ENCODE peak calls at places on chromosomes 7 and 10, in seven cellular contexts. Q is type B pancreatic cell, L is heart right ventricle, U is transverse colon, C is mesenchymal stem cell, N is neuronal stem cell, S is Daoy. Y is an unnamed sample.

GRCh38 chr7:128215739-128216138 is 25.3 kb upstream of the LEP start:
- DNase-seq in Q (no peak), C (no peak), N (no peak), S (no peak), U (no peak), L (no peak), Y (no peak)

GRCh38 chr10:6297951-6298381 is 95.2 kb downstream of the PFKFB3 start:
- DNase-seq in U (peak), C (peak), S (no peak), N (no peak), L (no peak), Q (no peak), Y (peak)

GRCh38 chr7:55174456-55174855 is 155.6 kb downstream of the EGFR start:
- DNase-seq in N (no peak), U (no peak), L (no peak), S (no peak), Q (no peak), C (no peak), Y (no peak)

GRCh38 chr10:116044722-116045374 is 228.2 kb downstream of the GFRA1 start:
- DNase-seq in U (no peak), N (no peak), L (peak), S (no peak), Q (no peak), C (peak), Y (no peak)

GRCh38 chr7:107506683-107507339 is 37.0 kb downstream of the GPR22 start:
- DNase-seq in S (peak), L (no peak), Q (no peak), N (no peak), C (no peak), U (peak), Y (peak)

GRCh38 chr10:3872700-3873099 is 87.7 kb upstream of the KLF6 start:
- DNase-seq in C (no peak), L (no peak), U (no peak), S (no peak), N (no peak), Q (no peak), Y (no peak)

GRCh38 chr10:124701435-124701834 is 42.7 kb downstream of the FAM53B start:
- DNase-seq in Q (no peak), C (peak), L (peak), U (peak), S (no peak), N (no peak), Y (peak)

GRCh38 chr7:139663608-139664177 is 114.1 kb downstream of the HIPK2 start:
- DNase-seq in N (no peak), L (no peak), Q (no peak), U (no peak), C (no peak), S (no peak), Y (no peak)

GRCh38 chr10:97689637-97690036 is 2.6 kb upstream of the AVPI1 start:
- DNase-seq in N (no peak), L (no peak), S (peak), C (peak), U (no peak), Q (no peak), Y (no peak)

GRCh38 chr7:144869072-144869471 is 33.2 kb upstream of the TPK1 start:
- DNase-seq in S (peak), C (no peak), Q (no peak), L (no peak), U (no peak), N (no peak), Y (no peak)

GRCh38 chr10:77877461-77878344 is 48.9 kb downstream of the DLG5 start:
- DNase-seq in U (peak), S (peak), L (peak), Q (no peak), N (peak), C (peak), Y (no peak)

GRCh38 chr7:17849504-17849903 is 90.8 kb downstream of the SNX13 start:
- DNase-seq in Q (no peak), U (no peak), S (peak), N (no peak), C (peak), L (no peak), Y (no peak)

GRCh38 chr7:18041202-18041601 is 13.6 kb upstream of the PRPS1L1 start:
- DNase-seq in L (no peak), U (no peak), S (no peak), Q (no peak), C (peak), N (no peak), Y (no peak)

GRCh38 chr10:17783751-17784150 is 25.4 kb upstream of the MRC1 start:
- DNase-seq in C (no peak), N (no peak), U (no peak), L (no peak), Q (no peak), S (no peak), Y (no peak)

GRCh38 chr10:29471483-29471859 is 163.3 kb downstream of the SVIL start:
- DNase-seq in N (no peak), L (no peak), S (peak), Q (no peak), U (no peak), C (peak), Y (no peak)

GRCh38 chr7:101728128-101728527 is 89.3 kb upstream of the CUX1 start:
- DNase-seq in C (no peak), N (no peak), L (no peak), U (no peak), S (peak), Q (no peak), Y (no peak)

GRCh38 chr7:97499204-97499603 is 232.7 kb upstream of the TAC1 start:
- DNase-seq in Q (no peak), C (no peak), S (peak), N (peak), U (peak), L (no peak), Y (no peak)

GRCh38 chr7:107691713-107692112 is 31.1 kb downstream of the SLC26A4 start:
- DNase-seq in C (no peak), U (no peak), N (no peak), S (peak), L (no peak), Q (no peak), Y (no peak)

GRCh38 chr10:78600740-78601139 is 468.0 kb upstream of the ZMIZ1 start:
- DNase-seq in C (peak), S (peak), U (peak), Q (no peak), N (no peak), L (no peak), Y (no peak)

GRCh38 chr7:44194069-44194468 is 4.8 kb upstream of the GCK start:
- DNase-seq in N (no peak), C (peak), U (no peak), L (no peak), Q (no peak), S (peak), Y (no peak)

GRCh38 chr10:122931088-122931958 is 20.9 kb downstream of the FAM24A start:
- DNase-seq in Q (no peak), U (no peak), N (no peak), L (no peak), C (no peak), S (no peak), Y (no peak)

GRCh38 chr10:42475168-42476098 is 162.9 kb downstream of the ZNF33B start:
- DNase-seq in Q (no peak), U (no peak), L (peak), C (no peak), S (peak), N (no peak), Y (no peak)

GRCh38 chr7:125427676-125428075 is 498.1 kb upstream of the POT1 start:
- DNase-seq in U (no peak), Q (no peak), L (no peak), C (no peak), N (no peak), S (no peak), Y (no peak)

GRCh38 chr7:80284848-80285247 is 150.2 kb downstream of the GNAI1 start:
- DNase-seq in S (peak), N (no peak), C (peak), L (no peak), U (no peak), Q (no peak), Y (no peak)

GRCh38 chr10:105063796-105064195 is 422.7 kb downstream of the SORCS3 start:
- DNase-seq in C (no peak), N (peak), L (peak), S (no peak), Q (no peak), U (peak), Y (no peak)

GRCh38 chr10:30435068-30435422 is 1.1 kb downstream of the MAP3K8 start:
- DNase-seq in C (peak), L (no peak), U (peak), S (peak), Q (no peak), N (no peak), Y (peak)

GRCh38 chr7:149870701-149871483 is 2.9 kb upstream of the ATP6V0E2 start:
- DNase-seq in L (no peak), Q (no peak), C (no peak), N (no peak), U (no peak), S (no peak), Y (no peak)

GRCh38 chr7:26081627-26082026 is 70.4 kb upstream of the NFE2L3 start:
- DNase-seq in Q (no peak), N (no peak), C (no peak), U (peak), L (no peak), S (peak), Y (peak)

GRCh38 chr7:121395494-121395960 is 581 bp downstream of the FAM3C start:
- DNase-seq in L (no peak), N (no peak), Q (no peak), C (peak), U (peak), S (peak), Y (peak)

GRCh38 chr10:44180321-44181154 is 204.4 kb downstream of the CXCL12 start:
- DNase-seq in L (no peak), N (no peak), U (no peak), Q (peak), S (peak), C (peak), Y (peak)

GRCh38 chr7:18610331-18610948 is 114.9 kb downstream of the HDAC9 start:
- DNase-seq in L (no peak), Q (no peak), S (peak), N (peak), C (peak), U (no peak), Y (no peak)

GRCh38 chr10:108086502-108086901 is 922.0 kb upstream of the SORCS1 start:
- DNase-seq in Q (no peak), L (no peak), C (no peak), U (no peak), S (no peak), N (no peak), Y (no peak)

GRCh38 chr10:89741126-89741762 is 39.9 kb downstream of the KIF20B start:
- DNase-seq in N (no peak), L (no peak), U (no peak), C (no peak), Q (no peak), S (no peak), Y (no peak)

GRCh38 chr10:119362122-119362521 is 154.8 kb downstream of the GRK5 start:
- DNase-seq in L (no peak), Q (no peak), C (peak), U (no peak), N (no peak), S (no peak), Y (no peak)

GRCh38 chr7:1961776-1962276 is 270.9 kb downstream of the MAD1L1 start:
- DNase-seq in L (no peak), Q (no peak), N (no peak), S (peak), U (no peak), C (peak), Y (no peak)

GRCh38 chr10:102632394-102633062 is 11.8 kb upstream of the TRIM8 start:
- DNase-seq in Q (no peak), C (peak), U (no peak), S (no peak), L (no peak), N (no peak), Y (no peak)

GRCh38 chr7:88092676-88092999 is 127.2 kb downstream of the SRI start:
- DNase-seq in S (no peak), U (no peak), N (no peak), Q (no peak), C (no peak), L (no peak), Y (no peak)

Y was measured in left colon.